ENCODE peak calls at places on chromosomes 6 and 20, in eight cellular contexts. U is upper lobe of left lung, Y is HepG2, V is HCT116, X is Panc1, H is GM23338, D is GM12878, S is K562. M is an unnamed sample.

GRCh38 chr6:37347177-37348145 is 6.3 kb upstream of the RNF8 start:
- ATAC-seq in U (no peak), Y (no peak), V (no peak), X (no peak), H (no peak), D (no peak), S (no peak), M (no peak)

GRCh38 chr20:35542990-35543389 is 1.1 kb downstream of the ERGIC3 start:
- ATAC-seq in U (no peak), Y (no peak), V (no peak), X (no peak), H (no peak), D (no peak), S (no peak), M (no peak)

GRCh38 chr20:1429143-1429728 is 36.4 kb upstream of the FKBP1A start:
- ATAC-seq in U (no peak), Y (no peak), V (no peak), X (no peak), H (no peak), D (no peak), S (no peak), M (no peak)

GRCh38 chr6:46378882-46379405 is 112.3 kb downstream of the RCAN2 start:
- ATAC-seq in U (no peak), Y (peak; percentile 58), V (peak; percentile 30), X (no peak), H (no peak), D (no peak), S (no peak), M (no peak)

GRCh38 chr6:155084431-155085123 is 89.5 kb downstream of the TIAM2 start:
- ATAC-seq in U (no peak), Y (peak; percentile 50), V (no peak), X (peak; percentile 23), H (peak; percentile 80), D (no peak), S (no peak), M (no peak)

GRCh38 chr6:166998256-166999144 is 697 bp upstream of the CEP43 start:
- ATAC-seq in U (peak; percentile 26), Y (peak; percentile 87), V (peak; percentile 7), X (peak; percentile 28), H (peak; percentile 34), D (peak; percentile 19), S (peak; percentile 88), M (no peak)

GRCh38 chr6:92864966-92865555 is 554.3 kb downstream of the EPHA7 start:
- ATAC-seq in U (no peak), Y (no peak), V (no peak), X (no peak), H (no peak), D (no peak), S (no peak), M (no peak)

GRCh38 chr6:156814036-156814581 is 36.9 kb downstream of the ARID1B start:
- ATAC-seq in U (no peak), Y (peak; percentile 21), V (no peak), X (no peak), H (peak; percentile 69), D (no peak), S (peak; percentile 18), M (no peak)

GRCh38 chr6:151683381-151683780 is 124.1 kb upstream of the ESR1 start:
- ATAC-seq in U (no peak), Y (peak; percentile 20), V (no peak), X (no peak), H (no peak), D (no peak), S (no peak), M (no peak)

GRCh38 chr6:139587469-139587868 is 213.0 kb upstream of the CITED2 start:
- ATAC-seq in U (no peak), Y (peak; percentile 72), V (peak; percentile 76), X (peak; percentile 77), H (no peak), D (no peak), S (no peak), M (no peak)

GRCh38 chr20:2421247-2421646 is 40.5 kb downstream of the TGM6 start:
- ATAC-seq in U (no peak), Y (peak; percentile 76), V (peak; percentile 72), X (no peak), H (no peak), D (no peak), S (no peak), M (no peak)

GRCh38 chr6:19849736-19850135 is 12.6 kb downstream of the ID4 start:
- ATAC-seq in U (no peak), Y (no peak), V (no peak), X (no peak), H (no peak), D (no peak), S (no peak), M (no peak)

GRCh38 chr20:51432875-51433274 is 109.6 kb downstream of the NFATC2 start:
- ATAC-seq in U (no peak), Y (no peak), V (no peak), X (no peak), H (no peak), D (no peak), S (no peak), M (no peak)

GRCh38 chr20:45037050-45037449 is 63.9 kb downstream of the KCNS1 start:
- ATAC-seq in U (peak; percentile 58), Y (no peak), V (no peak), X (no peak), H (no peak), D (no peak), S (peak; percentile 54), M (no peak)

DNA sequence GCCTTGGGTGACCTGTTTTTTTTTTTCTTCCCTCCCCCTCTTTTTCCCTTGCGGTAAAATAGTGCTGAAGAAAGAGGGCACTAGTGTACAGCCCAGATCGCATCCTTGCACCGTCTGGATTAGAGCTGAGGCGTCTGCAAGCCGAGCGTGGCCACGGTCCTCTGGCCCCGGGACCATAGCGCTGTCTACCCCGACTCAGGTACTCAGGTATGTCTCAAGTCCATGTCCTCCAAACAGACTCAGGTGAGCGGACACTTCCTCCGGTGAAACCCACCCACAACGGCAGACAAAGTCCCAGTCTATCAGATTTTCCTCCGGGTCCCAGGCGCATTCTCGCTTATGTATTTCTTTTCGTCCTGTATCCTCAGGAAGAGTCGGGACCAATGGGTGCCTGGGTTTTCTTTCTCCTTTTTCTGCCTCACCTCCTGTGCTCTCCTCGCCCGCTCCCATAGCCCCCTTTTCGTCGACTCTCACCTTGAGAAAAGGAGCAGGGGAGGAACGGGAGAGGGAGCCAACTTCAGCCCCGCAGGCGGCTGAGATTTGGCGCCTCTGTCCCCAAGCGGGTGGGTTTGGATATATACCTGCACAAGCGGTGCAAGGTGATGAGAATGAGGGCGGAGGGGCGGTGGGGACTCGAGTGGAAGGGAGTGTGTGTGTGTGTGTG is 1.1 kb upstream of the GRM1 start:
- ATAC-seq in U (peak; percentile 12), Y (peak; percentile 68), V (no peak), X (no peak), H (peak; percentile 67), D (peak; percentile 19), S (peak; percentile 70), M (no peak)
- TF ChIP-seq CTCF in U (no peak), Y (no peak), V (no peak), X (no peak), H (peak; percentile 38), D (no peak), S (peak; percentile 7), M (no peak)

GRCh38 chr20:61813791-61814190 is 251.9 kb downstream of the TAF4 start:
- ATAC-seq in U (no peak), Y (no peak), V (no peak), X (no peak), H (no peak), D (no peak), S (no peak), M (no peak)

GRCh38 chr20:61814244-61814643 is 251.4 kb downstream of the TAF4 start:
- ATAC-seq in U (no peak), Y (no peak), V (no peak), X (no peak), H (no peak), D (no peak), S (no peak), M (no peak)

GRCh38 chr20:61815678-61816077 is 250.0 kb downstream of the TAF4 start:
- ATAC-seq in U (no peak), Y (no peak), V (no peak), X (no peak), H (no peak), D (no peak), S (no peak), M (no peak)

GRCh38 chr20:61815176-61815575 is 250.5 kb downstream of the TAF4 start:
- ATAC-seq in U (no peak), Y (no peak), V (no peak), X (no peak), H (no peak), D (no peak), S (no peak), M (no peak)

GRCh38 chr20:61814726-61815125 is 251.0 kb downstream of the TAF4 start:
- ATAC-seq in U (no peak), Y (no peak), V (no peak), X (no peak), H (no peak), D (no peak), S (no peak), M (no peak)
- TF ChIP-seq POLR2AphosphoS5 in U (no peak), Y (no peak), V (no peak), X (no peak), H (no peak), D (no peak), S (no peak), M (no peak)

GRCh38 chr6:118896339-118897136 is 2.6 kb downstream of the ASF1A start:
- ATAC-seq in U (no peak), Y (no peak), V (no peak), X (no peak), H (no peak), D (peak; percentile 10), S (peak; percentile 17), M (no peak)
- TF ChIP-seq CTCF in U (peak; percentile 30), Y (peak; percentile 44), V (peak; percentile 28), X (peak; percentile 71), H (peak; percentile 55), D (peak; percentile 50), S (peak; percentile 65), M (peak; percentile 15)

GRCh38 chr20:25280574-25281535 is 33.0 kb downstream of the PYGB start:
- ATAC-seq in U (no peak), Y (no peak), V (no peak), X (no peak), H (no peak), D (peak; percentile 7), S (no peak), M (no peak)

GRCh38 chr20:25278636-25279361 is 30.9 kb downstream of the PYGB start:
- ATAC-seq in U (no peak), Y (no peak), V (no peak), X (no peak), H (no peak), D (no peak), S (no peak), M (no peak)

GRCh38 chr20:25279403-25279802 is 31.5 kb downstream of the PYGB start:
- ATAC-seq in U (no peak), Y (no peak), V (no peak), X (no peak), H (no peak), D (no peak), S (no peak), M (no peak)

GRCh38 chr20:25281541-25281991 is 33.7 kb downstream of the PYGB start:
- ATAC-seq in U (no peak), Y (no peak), V (no peak), X (no peak), H (no peak), D (peak; percentile 84), S (no peak), M (no peak)

GRCh38 chr20:25280051-25280573 is 32.2 kb downstream of the PYGB start:
- ATAC-seq in U (no peak), Y (no peak), V (no peak), X (no peak), H (no peak), D (no peak), S (no peak), M (no peak)
- TF ChIP-seq POLR2AphosphoS5 in U (no peak), Y (no peak), V (no peak), X (no peak), H (no peak), D (no peak), S (no peak), M (peak; percentile 17)

M was measured in gastroesophageal sphincter.